ENCODE peak calls at places on chromosomes 12 and 14, in four cellular contexts. K is left ventricle myocardium inferior, C is astrocyte, Z is pancreas. N is an unnamed sample.

GRCh38 chr14:104970231-104971068 is 7.7 kb downstream of the AHNAK2 start:
- DNase-seq in K (peak; percentile 64), C (peak; percentile 86), Z (peak; percentile 44), N (peak; percentile 79)

GRCh38 chr12:57263096-57263495 is 12.1 kb upstream of the STAC3 start:
- DNase-seq in K (no peak), C (no peak), Z (no peak), N (no peak)

GRCh38 chr14:31268216-31268615 is 60.6 kb upstream of the HECTD1 start:
- DNase-seq in K (no peak), C (no peak), Z (no peak), N (no peak)

GRCh38 chr12:97276198-97276580 is 186.4 kb upstream of the RMST start:
- DNase-seq in K (no peak), C (no peak), Z (no peak), N (no peak)

GRCh38 chr14:52918486-52918885 is 32.4 kb downstream of the FERMT2 start:
- DNase-seq in K (no peak), C (peak; percentile 56), Z (no peak), N (peak; percentile 32)

GRCh38 chr12:25979563-25979962 is 21.1 kb downstream of the RASSF8 start:
- DNase-seq in K (no peak), C (no peak), Z (no peak), N (no peak)

GRCh38 chr12:28104338-28104737 is 85.9 kb upstream of the CCDC91 start:
- DNase-seq in K (no peak), C (peak; percentile 54), Z (no peak), N (no peak)

GRCh38 chr14:86858043-86858442 is 1134.9 kb downstream of the GALC start:
- DNase-seq in K (no peak), C (peak; percentile 78), Z (no peak), N (no peak)

GRCh38 chr12:101498252-101498651 is 23.1 kb downstream of the SPIC start:
- DNase-seq in K (no peak), C (no peak), Z (no peak), N (no peak)

GRCh38 chr14:94531187-94531586 is 21.9 kb upstream of the SERPINA12 start:
- DNase-seq in K (no peak), C (no peak), Z (no peak), N (no peak)

GRCh38 chr14:102210421-102211042 is 70.8 kb downstream of the WDR20 start:
- DNase-seq in K (no peak), C (no peak), Z (no peak), N (no peak)

GRCh38 chr14:105192866-105193731 is 12.0 kb upstream of the NUDT14 start:
- DNase-seq in K (no peak), C (peak; percentile 28), Z (no peak), N (no peak)

GRCh38 chr12:64236549-64236948 is 14.5 kb upstream of the KICS2 start:
- DNase-seq in K (no peak), C (peak; percentile 11), Z (no peak), N (no peak)

GRCh38 chr12:55899035-55899434 is 28.7 kb downstream of the PYM1 start:
- DNase-seq in K (no peak), C (peak; percentile 52), Z (no peak), N (no peak)

GRCh38 chr12:52036587-52037171 is 14.6 kb upstream of the NR4A1 start:
- DNase-seq in K (peak; percentile 91), C (peak; percentile 60), Z (peak; percentile 92), N (peak; percentile 72)

GRCh38 chr12:57141249-57141648 is 6.2 kb downstream of the LRP1-AS start:
- DNase-seq in K (no peak), C (no peak), Z (no peak), N (no peak)

GRCh38 chr12:28026701-28027100 is 54.2 kb upstream of the PTHLH start:
- DNase-seq in K (no peak), C (peak; percentile 20), Z (no peak), N (peak; percentile 17)

GRCh38 chr14:43232261-43232660 is 1274.8 kb downstream of the FSCB start:
- DNase-seq in K (no peak), C (no peak), Z (no peak), N (no peak)

GRCh38 chr14:98244966-98245569 is 1026.9 kb downstream of the BCL11B start:
- DNase-seq in K (no peak), C (no peak), Z (no peak), N (no peak)

GRCh38 chr12:95693689-95694088 is 96.9 kb downstream of the NTN4 start:
- DNase-seq in K (no peak), C (no peak), Z (no peak), N (no peak)

GRCh38 chr12:28620281-28620680 is 430.0 kb downstream of the CCDC91 start:
- DNase-seq in K (no peak), C (no peak), Z (no peak), N (no peak)

GRCh38 chr14:104111301-104112112 is 26.0 kb downstream of the ASPG start:
- DNase-seq in K (peak; percentile 11), C (no peak), Z (peak; percentile 22), N (no peak)

GRCh38 chr12:18752280-18752920 is 14.5 kb downstream of the CAPZA3 start:
- DNase-seq in K (peak; percentile 39), C (peak; percentile 93), Z (no peak), N (no peak)

GRCh38 chr12:51631591-51631990 is 40.6 kb downstream of the SCN8A start:
- DNase-seq in K (no peak), C (peak; percentile 78), Z (no peak), N (peak; percentile 28)

GRCh38 chr12:49413010-49413409 is 45.7 kb downstream of the SPATS2 start:
- DNase-seq in K (no peak), C (no peak), Z (no peak), N (peak; percentile 18)

GRCh38 chr12:78118486-78118885 is 287.8 kb downstream of the NAV3 start:
- DNase-seq in K (no peak), C (no peak), Z (no peak), N (no peak)

GRCh38 chr14:93909429-93910128 is 17.6 kb upstream of the FAM181A start:
- DNase-seq in K (no peak), C (peak; percentile 8), Z (no peak), N (no peak)

GRCh38 chr12:81089412-81089811 is 11.5 kb downstream of the ACSS3 start:
- DNase-seq in K (no peak), C (peak; percentile 18), Z (no peak), N (no peak)

GRCh38 chr12:121964813-121965643 is 46.6 kb downstream of the CFAP251 start:
- DNase-seq in K (no peak), C (peak; percentile 92), Z (no peak), N (peak; percentile 50)

GRCh38 chr14:94483729-94484275 is 7.8 kb upstream of the SERPINA9 start:
- DNase-seq in K (no peak), C (peak; percentile 48), Z (no peak), N (no peak)

DNA sequence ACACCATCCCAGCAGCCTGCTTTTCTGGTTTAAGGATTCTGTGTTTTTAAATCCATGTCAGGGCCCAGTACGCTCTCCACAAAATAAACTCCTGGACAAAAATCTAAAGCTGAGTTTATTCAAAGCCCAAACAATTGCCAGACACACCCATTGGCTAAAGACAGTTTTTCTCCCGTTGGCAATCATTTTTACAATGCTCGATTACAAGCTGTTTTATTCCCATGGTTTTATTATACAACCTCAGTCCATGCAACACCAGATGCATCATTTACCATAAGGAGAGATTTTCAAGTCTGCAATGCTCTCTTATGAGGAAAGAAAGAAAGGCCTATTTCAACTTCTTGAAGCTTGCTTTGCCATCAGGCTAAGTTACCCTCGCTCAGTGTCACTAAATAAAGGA is 94.5 kb downstream of the MYRFL start:
- DNase-seq in K (no peak), C (no peak), Z (no peak), N (no peak)
- H3K27ac ChIP-seq in K (no peak overlapping the region), C (no peak overlapping the region), Z (no peak overlapping the region), N (no peak overlapping the region)

DNA sequence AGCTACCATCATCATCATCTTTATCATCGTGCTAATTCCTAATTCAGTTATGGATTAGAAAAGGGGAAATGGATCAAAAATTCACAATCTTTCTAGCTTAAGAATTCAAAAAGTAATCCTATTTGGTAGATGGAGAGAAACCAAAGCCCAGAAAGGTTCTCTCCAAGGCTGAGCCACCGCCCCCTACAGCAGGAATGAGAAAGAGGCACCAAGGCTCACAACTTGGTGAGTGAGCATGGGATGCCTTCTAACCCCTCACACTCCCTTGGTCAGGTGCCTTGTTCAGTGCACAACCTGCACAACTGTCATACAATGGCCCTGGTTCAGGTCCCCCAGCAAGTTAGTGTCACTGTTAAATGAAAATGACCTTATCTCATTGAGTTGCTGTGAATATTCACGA is 171.5 kb downstream of the ANO2 start:
- DNase-seq in K (no peak), C (no peak), Z (no peak), N (no peak)
- TF ChIP-seq CTCF in K (no peak), C (no peak), Z (no peak), N (no peak)

GRCh38 chr12:105393586-105393985 is 63.1 kb downstream of the C12orf75 start:
- DNase-seq in K (no peak), C (peak; percentile 45), Z (no peak), N (no peak)
- H3K27ac ChIP-seq in K (no peak overlapping the region), C (no peak overlapping the region), Z (no peak overlapping the region), N (no peak overlapping the region)

DNA sequence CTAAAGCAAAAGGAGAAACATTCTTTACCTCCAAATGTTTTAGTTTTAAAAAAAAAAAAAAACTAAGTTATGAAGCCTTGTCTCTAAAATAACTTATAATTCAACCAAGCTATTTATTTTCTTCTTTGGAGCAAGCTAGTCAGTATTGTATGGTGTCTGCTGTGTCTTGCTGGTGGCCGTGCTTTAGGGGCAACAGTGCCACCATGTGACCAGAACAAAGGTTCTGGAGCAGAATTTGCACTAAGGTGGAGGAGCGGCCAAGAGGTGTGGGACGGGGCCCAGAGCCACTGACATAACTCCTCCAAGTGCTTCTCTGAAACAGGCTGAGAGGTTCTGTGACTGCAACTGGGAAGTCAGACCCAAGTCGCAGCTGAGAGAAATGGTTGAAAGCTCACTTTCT is 4.5 kb downstream of the FICD start:
- DNase-seq in K (no peak), C (no peak), Z (no peak), N (no peak)
- TF ChIP-seq CTCF in K (no peak), C (no peak), Z (no peak), N (no peak)

GRCh38 chr12:119245904-119246494 is 67.3 kb downstream of the HSPB8 start:
- DNase-seq in K (no peak), C (no peak), Z (no peak), N (no peak)
- H3K27ac ChIP-seq in K (peak overlapping the region; percentile 86), C (no peak overlapping the region), Z (no peak overlapping the region), N (no peak overlapping the region)

N was measured in RWPE1.